ENCODE peak calls at places on chromosomes 2 and 18, in seven cellular contexts. One of them, this sample, is unnamed.
A peak's percentile ranks its signal among the peaks of the same experiment; 100 is the strongest.

GRCh38 chr2:20371656-20372055 is 21.0 kb upstream of the PUM2 start:
- DNase-seq in GM12865: peak; percentile 28
- DNase-seq in neural progenitor cell: no peak
- DNase-seq in hepatocyte: no peak
- DNase-seq in bronchial epithelial cell: no peak
- DNase-seq in PC-3: no peak
- DNase-seq in skeletal muscle cell: no peak
- DNase-seq in this sample: no peak

GRCh38 chr2:138029238-138029637 is 65.0 kb downstream of the HNMT start:
- DNase-seq in GM12865: no peak
- DNase-seq in neural progenitor cell: no peak
- DNase-seq in hepatocyte: no peak
- DNase-seq in bronchial epithelial cell: no peak
- DNase-seq in PC-3: no peak
- DNase-seq in skeletal muscle cell: peak; percentile 36
- DNase-seq in this sample: no peak

GRCh38 chr2:58918138-58918537 is 677.0 kb upstream of the FANCL start:
- DNase-seq in GM12865: no peak
- DNase-seq in neural progenitor cell: peak; percentile 70
- DNase-seq in hepatocyte: no peak
- DNase-seq in bronchial epithelial cell: no peak
- DNase-seq in PC-3: no peak
- DNase-seq in skeletal muscle cell: peak; percentile 47
- DNase-seq in this sample: no peak

GRCh38 chr18:6917082-6917481 is 187.6 kb downstream of the ARHGAP28 start:
- DNase-seq in GM12865: no peak
- DNase-seq in neural progenitor cell: no peak
- DNase-seq in hepatocyte: no peak
- DNase-seq in bronchial epithelial cell: peak; percentile 51
- DNase-seq in PC-3: peak; percentile 22
- DNase-seq in skeletal muscle cell: no peak
- DNase-seq in this sample: peak; percentile 68

GRCh38 chr2:177771191-177771590 is 301.4 kb downstream of the PDE11A start:
- DNase-seq in GM12865: no peak
- DNase-seq in neural progenitor cell: no peak
- DNase-seq in hepatocyte: no peak
- DNase-seq in bronchial epithelial cell: peak; percentile 46
- DNase-seq in PC-3: peak; percentile 40
- DNase-seq in skeletal muscle cell: no peak
- DNase-seq in this sample: no peak

GRCh38 chr2:11505652-11506610 is 27.9 kb upstream of the GREB1 start:
- DNase-seq in GM12865: peak; percentile 87
- DNase-seq in neural progenitor cell: no peak
- DNase-seq in hepatocyte: peak; percentile 16
- DNase-seq in bronchial epithelial cell: peak; percentile 76
- DNase-seq in PC-3: peak; percentile 59
- DNase-seq in skeletal muscle cell: no peak
- DNase-seq in this sample: peak; percentile 33

GRCh38 chr2:122194546-122194945 is 439.1 kb downstream of the TSN start:
- DNase-seq in GM12865: no peak
- DNase-seq in neural progenitor cell: no peak
- DNase-seq in hepatocyte: no peak
- DNase-seq in bronchial epithelial cell: peak; percentile 32
- DNase-seq in PC-3: peak; percentile 36
- DNase-seq in skeletal muscle cell: no peak
- DNase-seq in this sample: peak; percentile 61

GRCh38 chr18:2547477-2548087 is 23.7 kb downstream of the METTL4 start:
- DNase-seq in GM12865: peak; percentile 62
- DNase-seq in neural progenitor cell: peak; percentile 65
- DNase-seq in hepatocyte: peak; percentile 78
- DNase-seq in bronchial epithelial cell: peak; percentile 54
- DNase-seq in PC-3: peak; percentile 75
- DNase-seq in skeletal muscle cell: no peak
- DNase-seq in this sample: no peak

GRCh38 chr2:121911036-121911435 is 155.6 kb downstream of the TSN start:
- DNase-seq in GM12865: no peak
- DNase-seq in neural progenitor cell: peak; percentile 71
- DNase-seq in hepatocyte: no peak
- DNase-seq in bronchial epithelial cell: no peak
- DNase-seq in PC-3: no peak
- DNase-seq in skeletal muscle cell: no peak
- DNase-seq in this sample: no peak

GRCh38 chr2:237818066-237818473 is 19.5 kb downstream of the RBM44 start:
- DNase-seq in GM12865: no peak
- DNase-seq in neural progenitor cell: no peak
- DNase-seq in hepatocyte: peak; percentile 23
- DNase-seq in bronchial epithelial cell: peak; percentile 77
- DNase-seq in PC-3: peak; percentile 70
- DNase-seq in skeletal muscle cell: peak; percentile 15
- DNase-seq in this sample: no peak

GRCh38 chr18:55360061-55360460 is 227.9 kb downstream of the TCF4 start:
- DNase-seq in GM12865: no peak
- DNase-seq in neural progenitor cell: no peak
- DNase-seq in hepatocyte: no peak
- DNase-seq in bronchial epithelial cell: no peak
- DNase-seq in PC-3: no peak
- DNase-seq in skeletal muscle cell: no peak
- DNase-seq in this sample: no peak

GRCh38 chr2:202530038-202530437 is 104.7 kb upstream of the FAM117B start:
- DNase-seq in GM12865: no peak
- DNase-seq in neural progenitor cell: no peak
- DNase-seq in hepatocyte: no peak
- DNase-seq in bronchial epithelial cell: no peak
- DNase-seq in PC-3: no peak
- DNase-seq in skeletal muscle cell: no peak
- DNase-seq in this sample: no peak

GRCh38 chr2:86298411-86299390 is 38.7 kb downstream of the REEP1 start:
- DNase-seq in GM12865: no peak
- DNase-seq in neural progenitor cell: peak; percentile 55
- DNase-seq in hepatocyte: peak; percentile 50
- DNase-seq in bronchial epithelial cell: no peak
- DNase-seq in PC-3: peak; percentile 16
- DNase-seq in skeletal muscle cell: no peak
- DNase-seq in this sample: no peak

GRCh38 chr2:157831573-157832315 is 44.4 kb downstream of the ACVR1 start:
- DNase-seq in GM12865: no peak
- DNase-seq in neural progenitor cell: no peak
- DNase-seq in hepatocyte: no peak
- DNase-seq in bronchial epithelial cell: no peak
- DNase-seq in PC-3: no peak
- DNase-seq in skeletal muscle cell: no peak
- DNase-seq in this sample: no peak

GRCh38 chr18:42048150-42048549 is 93.1 kb downstream of the PIK3C3 start:
- DNase-seq in GM12865: no peak
- DNase-seq in neural progenitor cell: no peak
- DNase-seq in hepatocyte: peak; percentile 65
- DNase-seq in bronchial epithelial cell: peak; percentile 96
- DNase-seq in PC-3: peak; percentile 70
- DNase-seq in skeletal muscle cell: peak; percentile 69
- DNase-seq in this sample: peak; percentile 84

GRCh38 chr18:41545091-41545888 is 409.7 kb upstream of the PIK3C3 start:
- DNase-seq in GM12865: no peak
- DNase-seq in neural progenitor cell: no peak
- DNase-seq in hepatocyte: no peak
- DNase-seq in bronchial epithelial cell: peak; percentile 27
- DNase-seq in PC-3: peak; percentile 39
- DNase-seq in skeletal muscle cell: no peak
- DNase-seq in this sample: no peak

GRCh38 chr18:24108621-24109020 is 30.2 kb upstream of the CABYR start:
- DNase-seq in GM12865: no peak
- DNase-seq in neural progenitor cell: no peak
- DNase-seq in hepatocyte: no peak
- DNase-seq in bronchial epithelial cell: no peak
- DNase-seq in PC-3: no peak
- DNase-seq in skeletal muscle cell: no peak
- DNase-seq in this sample: no peak

GRCh38 chr2:3256655-3257054 is 121.0 kb downstream of the EIPR1 start:
- DNase-seq in GM12865: no peak
- DNase-seq in neural progenitor cell: no peak
- DNase-seq in hepatocyte: no peak
- DNase-seq in bronchial epithelial cell: no peak
- DNase-seq in PC-3: no peak
- DNase-seq in skeletal muscle cell: no peak
- DNase-seq in this sample: no peak

GRCh38 chr2:204738721-204739120 is 193.4 kb downstream of the PARD3B start:
- DNase-seq in GM12865: no peak
- DNase-seq in neural progenitor cell: no peak
- DNase-seq in hepatocyte: no peak
- DNase-seq in bronchial epithelial cell: peak; percentile 11
- DNase-seq in PC-3: no peak
- DNase-seq in skeletal muscle cell: peak; percentile 31
- DNase-seq in this sample: no peak

DNA sequence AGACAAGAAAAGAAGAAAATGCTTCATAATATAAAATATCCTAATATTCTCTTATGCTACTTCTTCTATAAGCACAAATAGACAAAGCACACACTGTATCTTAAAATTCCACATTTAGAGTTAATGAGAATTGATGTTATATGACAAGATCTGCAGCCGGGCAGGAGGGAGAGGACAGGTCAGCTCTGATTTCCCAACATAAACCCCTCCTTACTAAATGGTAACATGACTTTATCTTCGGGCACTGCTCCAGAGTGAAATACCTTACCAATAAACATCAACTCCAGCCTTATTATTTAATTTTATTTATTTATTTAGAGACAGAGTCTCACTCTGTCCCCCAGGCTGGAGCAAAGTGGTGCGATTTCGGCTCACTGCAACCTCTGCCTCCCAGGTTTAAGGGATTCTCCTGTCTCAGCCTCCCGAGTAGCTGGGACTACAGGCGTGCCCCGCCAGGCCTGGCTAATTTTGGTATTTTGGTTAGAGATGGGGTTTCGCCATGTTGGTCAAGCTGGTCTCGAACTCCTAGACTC is 1.8 kb downstream of the CYB5A start:
- DNase-seq in GM12865: no peak
- DNase-seq in neural progenitor cell: no peak
- DNase-seq in hepatocyte: no peak
- DNase-seq in bronchial epithelial cell: no peak
- DNase-seq in PC-3: peak; percentile 28
- DNase-seq in skeletal muscle cell: no peak
- DNase-seq in this sample: no peak
- H3K4me3 ChIP-seq in GM12865: no peak overlapping the region
- H3K4me3 ChIP-seq in neural progenitor cell: no peak overlapping the region
- H3K4me3 ChIP-seq in hepatocyte: peak overlapping the region; percentile 45
- H3K4me3 ChIP-seq in bronchial epithelial cell: no peak overlapping the region
- H3K4me3 ChIP-seq in PC-3: peak overlapping the region; percentile 91
- H3K4me3 ChIP-seq in skeletal muscle cell: no peak overlapping the region
- H3K4me3 ChIP-seq in this sample: peak overlapping the region; percentile 86

GRCh38 chr2:231297108-231297908 is 98.2 kb upstream of the B3GNT7 start:
- DNase-seq in GM12865: peak; percentile 76
- DNase-seq in neural progenitor cell: peak; percentile 86
- DNase-seq in hepatocyte: peak; percentile 78
- DNase-seq in bronchial epithelial cell: peak; percentile 29
- DNase-seq in PC-3: peak; percentile 68
- DNase-seq in skeletal muscle cell: no peak
- DNase-seq in this sample: no peak

GRCh38 chr2:231300722-231301076 is 94.8 kb upstream of the B3GNT7 start:
- DNase-seq in GM12865: peak; percentile 18
- DNase-seq in neural progenitor cell: no peak
- DNase-seq in hepatocyte: no peak
- DNase-seq in bronchial epithelial cell: no peak
- DNase-seq in PC-3: peak; percentile 5
- DNase-seq in skeletal muscle cell: no peak
- DNase-seq in this sample: no peak

GRCh38 chr2:231298091-231298490 is 97.4 kb upstream of the B3GNT7 start:
- DNase-seq in GM12865: no peak
- DNase-seq in neural progenitor cell: no peak
- DNase-seq in hepatocyte: no peak
- DNase-seq in bronchial epithelial cell: no peak
- DNase-seq in PC-3: no peak
- DNase-seq in skeletal muscle cell: no peak
- DNase-seq in this sample: no peak

GRCh38 chr2:231300020-231300721 is 95.3 kb upstream of the B3GNT7 start:
- DNase-seq in GM12865: no peak
- DNase-seq in neural progenitor cell: no peak
- DNase-seq in hepatocyte: no peak
- DNase-seq in bronchial epithelial cell: peak; percentile 79
- DNase-seq in PC-3: peak; percentile 82
- DNase-seq in skeletal muscle cell: no peak
- DNase-seq in this sample: no peak

DNA sequence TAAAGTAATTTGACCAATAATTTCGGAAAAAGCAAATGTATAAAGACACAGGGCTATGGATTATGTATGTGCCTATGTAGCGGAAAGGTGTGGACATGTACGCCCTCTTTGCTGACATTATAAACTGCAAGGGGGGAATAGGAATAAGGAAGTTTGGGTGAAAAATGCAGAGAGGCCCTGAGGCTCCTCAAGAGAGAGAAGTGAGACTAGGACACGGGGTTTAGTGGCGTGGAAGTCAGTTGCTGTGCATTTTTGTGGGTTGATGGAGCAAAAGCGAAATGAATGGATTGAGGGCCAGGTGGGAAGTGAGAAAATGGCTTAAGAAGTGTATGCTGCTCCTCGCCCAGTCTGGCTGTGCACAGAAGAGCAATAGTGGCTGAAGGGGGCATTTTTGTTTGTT is 96.2 kb upstream of the B3GNT7 start:
- DNase-seq in GM12865: peak; percentile 43
- DNase-seq in neural progenitor cell: no peak
- DNase-seq in hepatocyte: no peak
- DNase-seq in bronchial epithelial cell: no peak
- DNase-seq in PC-3: no peak
- DNase-seq in skeletal muscle cell: no peak
- DNase-seq in this sample: no peak
- H3K4me3 ChIP-seq in GM12865: no peak overlapping the region
- H3K4me3 ChIP-seq in neural progenitor cell: no peak overlapping the region
- H3K4me3 ChIP-seq in hepatocyte: no peak overlapping the region
- H3K4me3 ChIP-seq in bronchial epithelial cell: no peak overlapping the region
- H3K4me3 ChIP-seq in PC-3: no peak overlapping the region
- H3K4me3 ChIP-seq in skeletal muscle cell: no peak overlapping the region
- H3K4me3 ChIP-seq in this sample: no peak overlapping the region

GRCh38 chr2:199464614-199465352 is 7.0 kb upstream of the SATB2 start:
- DNase-seq in GM12865: no peak
- DNase-seq in neural progenitor cell: peak; percentile 48
- DNase-seq in hepatocyte: no peak
- DNase-seq in bronchial epithelial cell: no peak
- DNase-seq in PC-3: no peak
- DNase-seq in skeletal muscle cell: no peak
- DNase-seq in this sample: no peak
- H3K4me3 ChIP-seq in GM12865: no peak overlapping the region
- H3K4me3 ChIP-seq in neural progenitor cell: no peak overlapping the region
- H3K4me3 ChIP-seq in hepatocyte: no peak overlapping the region
- H3K4me3 ChIP-seq in bronchial epithelial cell: no peak overlapping the region
- H3K4me3 ChIP-seq in PC-3: no peak overlapping the region
- H3K4me3 ChIP-seq in skeletal muscle cell: no peak overlapping the region
- H3K4me3 ChIP-seq in this sample: no peak overlapping the region

GRCh38 chr2:85066874-85067351 is 66.3 kb upstream of the TCF7L1 start:
- DNase-seq in GM12865: peak; percentile 73
- DNase-seq in neural progenitor cell: peak; percentile 92
- DNase-seq in hepatocyte: peak; percentile 86
- DNase-seq in bronchial epithelial cell: peak; percentile 62
- DNase-seq in PC-3: peak; percentile 83
- DNase-seq in skeletal muscle cell: peak; percentile 45
- DNase-seq in this sample: peak; percentile 23
- H3K4me3 ChIP-seq in GM12865: no peak overlapping the region
- H3K4me3 ChIP-seq in neural progenitor cell: peak overlapping the region; percentile 37
- H3K4me3 ChIP-seq in hepatocyte: no peak overlapping the region
- H3K4me3 ChIP-seq in bronchial epithelial cell: no peak overlapping the region
- H3K4me3 ChIP-seq in PC-3: peak overlapping the region; percentile 57
- H3K4me3 ChIP-seq in skeletal muscle cell: peak overlapping the region; percentile 18
- H3K4me3 ChIP-seq in this sample: peak overlapping the region; percentile 42

GRCh38 chr2:234026111-234026510 is 24.4 kb upstream of the SPP2 start:
- DNase-seq in GM12865: no peak
- DNase-seq in neural progenitor cell: no peak
- DNase-seq in hepatocyte: peak; percentile 8
- DNase-seq in bronchial epithelial cell: no peak
- DNase-seq in PC-3: no peak
- DNase-seq in skeletal muscle cell: no peak
- DNase-seq in this sample: no peak
- H3K4me3 ChIP-seq in GM12865: no peak overlapping the region
- H3K4me3 ChIP-seq in neural progenitor cell: no peak overlapping the region
- H3K4me3 ChIP-seq in hepatocyte: no peak overlapping the region
- H3K4me3 ChIP-seq in bronchial epithelial cell: no peak overlapping the region
- H3K4me3 ChIP-seq in PC-3: no peak overlapping the region
- H3K4me3 ChIP-seq in skeletal muscle cell: no peak overlapping the region
- H3K4me3 ChIP-seq in this sample: no peak overlapping the region